ENCODE peak calls at places on chromosomes 3 and 15, in five cellular contexts. F is body of pancreas, G is kidney glomerular epithelial cell, L is substantia nigra, E is AML-193. N is an unnamed sample.

GRCh38 chr3:150158974-150159625 is 188.4 kb upstream of the PFN2 start:
- DNase-seq in F (peak; percentile 58), G (no peak), L (no peak), E (no peak), N (no peak)

GRCh38 chr3:133965033-133965570 is 64.6 kb downstream of the SLCO2A1 start:
- DNase-seq in F (no peak), G (no peak), L (no peak), E (no peak), N (no peak)

GRCh38 chr3:42743204-42743995 is 29.7 kb downstream of the CCDC13 start:
- DNase-seq in F (no peak), G (no peak), L (no peak), E (no peak), N (no peak)

GRCh38 chr15:84856731-84857417 is 27.6 kb upstream of the SLC28A1 start:
- DNase-seq in F (no peak), G (no peak), L (no peak), E (no peak), N (no peak)

GRCh38 chr3:110423276-110423675 is 648.3 kb upstream of the NECTIN3 start:
- DNase-seq in F (no peak), G (no peak), L (no peak), E (no peak), N (no peak)

GRCh38 chr3:50388720-50389352 is 29.5 kb upstream of the TMEM115 start:
- DNase-seq in F (no peak), G (no peak), L (no peak), E (no peak), N (no peak)

GRCh38 chr15:45122719-45123118 is 7.0 kb downstream of the DUOXA1 start:
- DNase-seq in F (no peak), G (no peak), L (no peak), E (no peak), N (no peak)

GRCh38 chr3:106635271-106635670 is 742.0 kb upstream of the CCDC54 start:
- DNase-seq in F (no peak), G (peak; percentile 22), L (no peak), E (no peak), N (no peak)

GRCh38 chr3:15361494-15362214 is 29.3 kb upstream of the SH3BP5 start:
- DNase-seq in F (no peak), G (peak; percentile 70), L (no peak), E (no peak), N (no peak)

GRCh38 chr15:26082833-26083174 is 219.7 kb upstream of the ATP10A start:
- DNase-seq in F (no peak), G (no peak), L (no peak), E (no peak), N (no peak)

GRCh38 chr3:37092484-37092883 is 81.9 kb downstream of the LRRFIP2 start:
- DNase-seq in F (no peak), G (no peak), L (no peak), E (no peak), N (no peak)

GRCh38 chr3:113844622-113845222 is 6.1 kb downstream of the GRAMD1C start:
- DNase-seq in F (no peak), G (peak; percentile 8), L (no peak), E (peak; percentile 75), N (no peak)

GRCh38 chr3:161263057-161263456 is 41.9 kb downstream of the NMD3 start:
- DNase-seq in F (no peak), G (no peak), L (no peak), E (peak; percentile 9), N (no peak)

GRCh38 chr3:71010731-71011455 is 572.6 kb downstream of the FOXP1 start:
- DNase-seq in F (no peak), G (peak; percentile 18), L (no peak), E (no peak), N (no peak)

GRCh38 chr15:58311551-58311950 is 120.2 kb upstream of the LIPC start:
- DNase-seq in F (no peak), G (no peak), L (no peak), E (no peak), N (no peak)

GRCh38 chr3:17724122-17724521 is 18.3 kb downstream of the TBC1D5 start:
- DNase-seq in F (no peak), G (no peak), L (no peak), E (no peak), N (no peak)

GRCh38 chr3:13638927-13639326 is 90.0 kb downstream of the FBLN2 start:
- DNase-seq in F (no peak), G (no peak), L (no peak), E (no peak), N (no peak)

GRCh38 chr3:178583963-178584575 is 47.8 kb downstream of the KCNMB2 start:
- DNase-seq in F (no peak), G (no peak), L (no peak), E (no peak), N (no peak)

GRCh38 chr15:98067339-98067738 is 106.8 kb downstream of the ARRDC4 start:
- DNase-seq in F (no peak), G (no peak), L (no peak), E (no peak), N (no peak)

GRCh38 chr15:65421360-65422215 is 1.2 kb downstream of the IGDCC4 start:
- DNase-seq in F (peak; percentile 21), G (no peak), L (peak; percentile 43), E (no peak), N (no peak)

GRCh38 chr3:50671331-50671730 is 3.4 kb upstream of the DOCK3 start:
- DNase-seq in F (no peak), G (peak; percentile 89), L (no peak), E (no peak), N (no peak)

GRCh38 chr3:175749981-175750380 is 890.8 kb downstream of the NAALADL2 start:
- DNase-seq in F (no peak), G (no peak), L (no peak), E (no peak), N (no peak)

GRCh38 chr15:65460948-65461347 is 38.2 kb upstream of the IGDCC4 start:
- DNase-seq in F (no peak), G (no peak), L (no peak), E (no peak), N (no peak)

GRCh38 chr3:141659821-141660597 is 78.1 kb upstream of the RNF7 start:
- DNase-seq in F (peak; percentile 67), G (no peak), L (peak; percentile 39), E (no peak), N (peak; percentile 69)

GRCh38 chr3:193563999-193564398 is 9.3 kb upstream of the ATP13A4 start:
- DNase-seq in F (peak; percentile 38), G (no peak), L (no peak), E (peak; percentile 36), N (no peak)

GRCh38 chr3:142844339-142844977 is 44.4 kb downstream of the PCOLCE2 start:
- DNase-seq in F (no peak), G (peak; percentile 28), L (no peak), E (peak; percentile 32), N (no peak)

GRCh38 chr15:97904196-97904572 is 56.3 kb upstream of the ARRDC4 start:
- DNase-seq in F (peak; percentile 76), G (peak; percentile 8), L (peak; percentile 49), E (peak; percentile 31), N (peak; percentile 87)

GRCh38 chr3:156413293-156413912 is 141.5 kb downstream of the SSR3 start:
- DNase-seq in F (no peak), G (no peak), L (no peak), E (no peak), N (no peak)

GRCh38 chr3:127072971-127073851 is 90.3 kb downstream of the PLXNA1 start:
- DNase-seq in F (no peak), G (no peak), L (no peak), E (no peak), N (no peak)

GRCh38 chr3:176939022-176939817 is 258.1 kb downstream of the TBL1XR1 start:
- DNase-seq in F (peak; percentile 30), G (peak; percentile 56), L (peak; percentile 20), E (peak; percentile 84), N (no peak)

GRCh38 chr3:127052121-127052561 is 69.2 kb downstream of the PLXNA1 start:
- DNase-seq in F (no peak), G (no peak), L (no peak), E (no peak), N (no peak)

GRCh38 chr15:99507016-99507731 is 58.6 kb upstream of the MEF2A start:
- DNase-seq in F (peak; percentile 26), G (no peak), L (no peak), E (no peak), N (no peak)

GRCh38 chr15:91887921-91888373 is 34.4 kb downstream of the SLCO3A1 start:
- DNase-seq in F (no peak), G (no peak), L (peak; percentile 35), E (no peak), N (peak; percentile 24)

N was measured in H1.